ENCODE peak calls at places on chromosomes 13 and 19, in four cellular contexts. I is brain microvascular endothelial cell, U is suprapubic skin, M is WTC11. R is an unnamed sample.
A peak's percentile ranks its signal among the peaks of the same experiment; 100 is the strongest.

GRCh38 chr13:79320433-79320832 is 85.6 kb downstream of the RBM26 start:
- DNase-seq in U (no peak), I (no peak), M (no peak), R (no peak)

GRCh38 chr19:1312732-1313694 is 27.3 kb downstream of the EFNA2 start:
- DNase-seq in M (no peak), I (peak; percentile 45), U (no peak), R (no peak)

GRCh38 chr13:84491952-84492351 is 609.7 kb upstream of the SLITRK1 start:
- DNase-seq in I (no peak), U (no peak), M (no peak), R (no peak)

GRCh38 chr13:40432018-40432978 is 234.1 kb downstream of the FOXO1 start:
- DNase-seq in M (no peak), U (no peak), I (no peak), R (no peak)

GRCh38 chr13:66180806-66181205 is 1049.3 kb downstream of the PCDH9 start:
- DNase-seq in I (no peak), M (no peak), U (no peak), R (no peak)

GRCh38 chr13:49374585-49375290 is 69.1 kb downstream of the CAB39L start:
- DNase-seq in U (no peak), M (no peak), I (peak; percentile 78), R (no peak)

GRCh38 chr19:50661087-50661486 is 11.8 kb downstream of the C19orf81 start:
- DNase-seq in M (no peak), I (no peak), U (no peak), R (no peak)

GRCh38 chr13:113171250-113172125 is 13.0 kb downstream of the PROZ start:
- DNase-seq in I (no peak), U (no peak), M (no peak), R (no peak)

GRCh38 chr19:33177417-33177976 is 16.6 kb upstream of the LRP3 start:
- DNase-seq in U (no peak), I (peak; percentile 53), M (peak; percentile 64), R (peak; percentile 83)

GRCh38 chr13:38577048-38577447 is 109.8 kb upstream of the FREM2 start:
- DNase-seq in M (no peak), U (no peak), I (peak; percentile 3), R (no peak)

GRCh38 chr19:48123907-48124675 is 13.5 kb upstream of the PLA2G4C start:
- DNase-seq in M (no peak), U (no peak), I (peak; percentile 67), R (no peak)

GRCh38 chr19:53019684-53020083 is 6.0 kb downstream of the ERVV-1 start:
- DNase-seq in M (peak; percentile 89), U (peak; percentile 38), I (no peak), R (no peak)

GRCh38 chr19:19260417-19260816 is 12.7 kb downstream of the TM6SF2 start:
- DNase-seq in U (no peak), M (no peak), I (no peak), R (no peak)

GRCh38 chr19:41408256-41408655 is 10.6 kb downstream of the BCKDHA start:
- DNase-seq in I (no peak), M (no peak), U (no peak), R (no peak)

GRCh38 chr19:44512326-44513298 is 12.3 kb upstream of the ZNF180 start:
- DNase-seq in U (no peak), I (peak; percentile 36), M (peak; percentile 82), R (no peak)

GRCh38 chr13:79735228-79735627 is 254.3 kb downstream of the NDFIP2 start:
- DNase-seq in U (no peak), I (no peak), M (no peak), R (no peak)

GRCh38 chr19:37635076-37636056 is 19.9 kb downstream of the ZFP30 start:
- DNase-seq in I (no peak), U (no peak), M (no peak), R (no peak)

GRCh38 chr13:37414667-37415066 is 183.9 kb downstream of the POSTN start:
- DNase-seq in U (no peak), I (no peak), M (peak; percentile 16), R (no peak)

GRCh38 chr19:48628486-48629296 is 8.5 kb downstream of the DBP start:
- DNase-seq in M (no peak), U (no peak), I (no peak), R (no peak)

GRCh38 chr19:55502197-55502952 is 14.1 kb downstream of the SSC5D start:
- DNase-seq in U (no peak), M (no peak), I (no peak), R (no peak)

GRCh38 chr13:111877906-111878305 is 189.0 kb upstream of the SOX1 start:
- DNase-seq in I (no peak), M (no peak), U (no peak), R (no peak)
- TF ChIP-seq CTCF in I (no peak), M (no peak), U (no peak), R (no peak)

GRCh38 chr19:8511573-8512101 is 2.3 kb downstream of the ZNF414 start:
- DNase-seq in M (no peak), I (no peak), U (no peak), R (no peak)
- TF ChIP-seq CTCF in M (no peak), I (no peak), U (no peak), R (no peak)

GRCh38 chr13:20191902-20192469 is 752 bp downstream of the GJB2 start:
- DNase-seq in I (no peak), M (peak; percentile 53), U (no peak), R (no peak)
- TF ChIP-seq CTCF in I (no peak), M (no peak), U (no peak), R (no peak)

GRCh38 chr13:29292045-29292444 is 303.4 kb downstream of the SLC7A1 start:
- DNase-seq in U (no peak), I (no peak), M (no peak), R (no peak)

GRCh38 chr13:29294869-29295268 is 300.6 kb downstream of the SLC7A1 start:
- DNase-seq in I (no peak), M (no peak), U (no peak), R (no peak)
- TF ChIP-seq CTCF in I (no peak), M (no peak), U (no peak), R (no peak)

GRCh38 chr19:9645466-9645865 is 24.4 kb upstream of the ZNF561 start:
- DNase-seq in U (no peak), I (no peak), M (no peak), R (no peak)
- TF ChIP-seq CTCF in U (no peak), I (no peak), M (no peak), R (no peak)

DNA sequence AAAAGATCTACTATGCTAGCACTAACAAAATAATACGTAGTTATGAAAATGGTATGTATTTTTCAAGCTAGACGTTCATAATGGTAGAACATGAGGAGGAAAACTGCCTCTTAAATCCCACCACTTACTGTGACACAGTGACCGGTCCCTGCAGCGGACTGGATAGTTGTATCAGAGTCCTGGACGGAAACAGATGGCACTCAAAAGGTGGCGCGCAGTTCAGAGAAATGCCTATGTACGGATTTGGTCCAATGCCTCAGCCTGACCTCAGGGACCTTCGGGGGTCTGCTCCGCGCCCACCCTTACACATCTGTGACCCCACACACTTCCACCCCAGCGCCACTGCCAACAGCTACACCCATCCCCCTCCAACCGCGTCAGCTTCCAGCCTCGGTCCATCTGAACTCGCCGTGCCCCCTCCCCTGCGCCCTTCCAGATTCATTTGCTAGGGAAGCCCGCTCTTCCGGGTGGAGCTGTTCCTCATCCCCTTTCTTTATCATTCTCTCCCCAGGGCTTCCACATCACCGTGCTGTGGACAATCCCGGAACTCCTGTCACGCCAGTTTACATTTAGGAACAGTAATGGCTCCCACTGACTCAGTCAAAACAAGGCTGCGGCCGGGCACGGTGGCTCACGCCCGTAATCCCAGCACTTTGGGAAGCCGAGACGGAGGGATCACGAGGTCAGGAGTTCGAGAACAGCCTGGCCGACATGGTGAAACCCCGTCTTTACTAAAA is 794 bp upstream of the LENG8 start:
- DNase-seq in I (peak; percentile 35), M (peak; percentile 46), U (peak; percentile 84), R (no peak)
- TF ChIP-seq CTCF in I (no peak), M (no peak), U (no peak), R (peak; percentile 24)

GRCh38 chr13:56347014-56347413 is 793.7 kb upstream of the PRR20A start:
- DNase-seq in I (no peak), M (no peak), U (no peak), R (no peak)

GRCh38 chr13:56352356-56352755 is 788.4 kb upstream of the PRR20A start:
- DNase-seq in I (no peak), U (no peak), M (no peak), R (no peak)

GRCh38 chr13:56349866-56350265 is 790.9 kb upstream of the PRR20A start:
- DNase-seq in I (no peak), U (no peak), M (no peak), R (no peak)

GRCh38 chr13:56352901-56353300 is 787.8 kb upstream of the PRR20A start:
- DNase-seq in I (no peak), U (no peak), M (no peak), R (no peak)

GRCh38 chr13:56351041-56351440 is 789.7 kb upstream of the PRR20A start:
- DNase-seq in U (no peak), M (peak; percentile 12), I (no peak), R (no peak)
- TF ChIP-seq CTCF in U (no peak), M (no peak), I (no peak), R (no peak)

R was measured in type B pancreatic cell.